ENCODE peak calls at places on chromosomes 1 and 21, in five cellular contexts. K is fibroblast of lung, P is PC-9, I is MM.1S, B is tibial nerve. X is an unnamed sample.

GRCh38 chr21:36749935-36750578 is 51.1 kb downstream of the SIM2 start:
- DNase-seq in K (peak; percentile 63), P (no peak), I (no peak), B (no peak), X (no peak)

GRCh38 chr1:204350857-204351573 is 8.7 kb downstream of the PLEKHA6 start:
- DNase-seq in K (peak; percentile 79), P (no peak), I (no peak), B (peak; percentile 55), X (no peak)

GRCh38 chr1:173852105-173852504 is 15.7 kb downstream of the GAS5 start:
- DNase-seq in K (no peak), P (no peak), I (no peak), B (no peak), X (no peak)

GRCh38 chr1:205440476-205441317 is 15.1 kb downstream of the BLACAT1 start:
- DNase-seq in K (peak; percentile 72), P (peak; percentile 86), I (peak; percentile 85), B (no peak), X (peak; percentile 96)

GRCh38 chr1:56295949-56296929 is 283.1 kb downstream of the PLPP3 start:
- DNase-seq in K (no peak), P (no peak), I (peak; percentile 55), B (no peak), X (no peak)

GRCh38 chr1:3219005-3219724 is 150.2 kb downstream of the PRDM16 start:
- DNase-seq in K (peak; percentile 86), P (no peak), I (no peak), B (peak; percentile 33), X (no peak)

GRCh38 chr1:31976401-31976800 is 37.3 kb upstream of the KHDRBS1 start:
- DNase-seq in K (peak; percentile 53), P (no peak), I (no peak), B (no peak), X (no peak)

GRCh38 chr1:232227171-232227740 is 402.7 kb downstream of the SIPA1L2 start:
- DNase-seq in K (no peak), P (no peak), I (no peak), B (no peak), X (no peak)

GRCh38 chr1:240210026-240210425 is 118.3 kb downstream of the FMN2 start:
- DNase-seq in K (peak; percentile 79), P (no peak), I (no peak), B (no peak), X (no peak)

GRCh38 chr1:228072658-228073043 is 9.9 kb upstream of the ARF1 start:
- DNase-seq in K (no peak), P (no peak), I (no peak), B (no peak), X (no peak)

GRCh38 chr1:112905420-112906154 is 50.4 kb downstream of the SLC16A1 start:
- DNase-seq in K (no peak), P (no peak), I (no peak), B (no peak), X (peak; percentile 50)

GRCh38 chr1:26275580-26276431 is 4.1 kb upstream of the SH3BGRL3 start:
- DNase-seq in K (peak; percentile 97), P (peak; percentile 69), I (peak; percentile 74), B (peak; percentile 74), X (peak; percentile 95)

GRCh38 chr1:55378582-55378981 is 163.4 kb upstream of the USP24 start:
- DNase-seq in K (peak; percentile 64), P (no peak), I (peak; percentile 14), B (no peak), X (no peak)

GRCh38 chr1:68230901-68231626 is 1.3 kb downstream of the WLS start:
- DNase-seq in K (no peak), P (peak; percentile 5), I (peak; percentile 6), B (no peak), X (no peak)

GRCh38 chr1:186183219-186183618 is 191.8 kb downstream of the TPR start:
- DNase-seq in K (peak; percentile 68), P (peak; percentile 69), I (no peak), B (peak; percentile 22), X (peak; percentile 58)

GRCh38 chr1:33723251-33723650 is 140.6 kb upstream of the HMGB4 start:
- DNase-seq in K (no peak), P (no peak), I (no peak), B (no peak), X (no peak)

GRCh38 chr1:247387500-247387899 is 28.5 kb upstream of the NLRP3 start:
- DNase-seq in K (no peak), P (no peak), I (no peak), B (no peak), X (no peak)

DNA sequence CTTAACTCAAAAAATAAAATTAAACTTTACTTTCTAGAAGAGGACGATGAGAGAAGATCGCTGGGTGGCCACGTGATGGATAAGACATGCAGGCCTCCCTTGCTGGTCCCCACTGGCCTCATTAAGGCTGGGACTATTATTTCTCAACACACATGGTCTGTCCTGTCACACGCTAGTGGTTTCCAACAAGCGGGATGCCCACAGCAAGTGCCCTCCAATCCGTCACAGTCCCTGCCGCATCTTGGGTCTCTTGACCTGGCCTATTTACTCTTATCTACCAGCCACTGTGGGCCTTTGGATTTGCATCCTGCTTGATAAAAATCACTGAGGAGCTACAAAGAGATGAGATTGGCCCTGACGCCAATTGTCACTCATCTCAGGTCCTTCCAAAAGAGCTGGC is 30.0 kb downstream of the CAPZB start:
- DNase-seq in K (no peak), P (no peak), I (no peak), B (no peak), X (no peak)
- H3K4me1 ChIP-seq in K (peaks cover 43% of the 10 kb centered on the region), P (peaks cover 12% of the 10 kb centered on the region), I (peaks cover 8% of the 10 kb centered on the region), B (no peaks in the 10 kb centered on the region), X (peaks cover 7% of the 10 kb centered on the region)

GRCh38 chr1:64514197-64514765 is 44.4 kb downstream of the CACHD1 start:
- DNase-seq in K (peak; percentile 93), P (no peak), I (peak; percentile 25), B (no peak), X (no peak)
- H3K4me1 ChIP-seq in K (peaks cover 21% of the 10 kb centered on the region), P (no peaks in the 10 kb centered on the region), I (peaks cover 9% of the 10 kb centered on the region), B (no peaks in the 10 kb centered on the region), X (peaks cover 9% of the 10 kb centered on the region)

GRCh38 chr1:41738475-41738874 is 180.2 kb downstream of the HIVEP3 start:
- DNase-seq in K (peak; percentile 69), P (no peak), I (no peak), B (no peak), X (no peak)
- H3K4me1 ChIP-seq in K (peaks cover 17% of the 10 kb centered on the region), P (no peaks in the 10 kb centered on the region), I (peaks cover 11% of the 10 kb centered on the region), B (no peaks in the 10 kb centered on the region), X (peaks cover 12% of the 10 kb centered on the region)

GRCh38 chr1:78834201-78834741 is 172.3 kb downstream of the ADGRL4 start:
- DNase-seq in K (peak; percentile 26), P (no peak), I (no peak), B (no peak), X (no peak)
- H3K4me1 ChIP-seq in K (peaks cover 5% of the 10 kb centered on the region), P (peaks cover 5% of the 10 kb centered on the region), I (no peaks in the 10 kb centered on the region), B (no peaks in the 10 kb centered on the region), X (peaks cover 33% of the 10 kb centered on the region)

GRCh38 chr1:151984313-151984956 is 9.2 kb downstream of the S100A10 start:
- DNase-seq in K (peak; percentile 58), P (no peak), I (peak; percentile 74), B (no peak), X (no peak)

GRCh38 chr1:151988405-151988851 is 5.2 kb downstream of the S100A10 start:
- DNase-seq in K (peak; percentile 96), P (peak; percentile 77), I (no peak), B (no peak), X (peak; percentile 98)

GRCh38 chr1:151985270-151985669 is 8.4 kb downstream of the S100A10 start:
- DNase-seq in K (no peak), P (no peak), I (no peak), B (no peak), X (no peak)

GRCh38 chr1:151986501-151987190 is 7.0 kb downstream of the S100A10 start:
- DNase-seq in K (no peak), P (no peak), I (no peak), B (no peak), X (no peak)

GRCh38 chr1:151985768-151986167 is 7.9 kb downstream of the S100A10 start:
- DNase-seq in K (no peak), P (no peak), I (no peak), B (no peak), X (no peak)
- H3K4me1 ChIP-seq in K (peaks cover 34% of the 10 kb centered on the region), P (peaks cover 96% of the 10 kb centered on the region), I (peaks cover 26% of the 10 kb centered on the region), B (no peaks in the 10 kb centered on the region), X (peaks cover 12% of the 10 kb centered on the region)